ENCODE peak calls at places on chromosome 6, in nine cellular contexts. One of them, this sample, is unnamed.
A peak's percentile ranks its signal among the peaks of the same experiment; 100 is the strongest.

GRCh38 chr6:61887425-61887824 is 398.6 kb downstream of the KHDRBS2 start:
- DNase-seq in thyroid gland: no peak
- DNase-seq in WTC11: no peak
- DNase-seq in endothelial cell: no peak
- DNase-seq in neural crest cell: no peak
- DNase-seq in ovary: no peak
- DNase-seq in GM13976: no peak
- DNase-seq in BJ: no peak
- DNase-seq in HFFc6: no peak
- DNase-seq in this sample: no peak

GRCh38 chr6:150241751-150242150 is 98.9 kb downstream of the PPP1R14C start:
- DNase-seq in thyroid gland: no peak
- DNase-seq in WTC11: no peak
- DNase-seq in endothelial cell: no peak
- DNase-seq in neural crest cell: no peak
- DNase-seq in ovary: no peak
- DNase-seq in GM13976: peak; percentile 36
- DNase-seq in BJ: no peak
- DNase-seq in HFFc6: no peak
- DNase-seq in this sample: no peak

GRCh38 chr6:144036064-144036873 is 28.2 kb upstream of the PLAGL1 start:
- DNase-seq in thyroid gland: peak; percentile 4
- DNase-seq in WTC11: peak; percentile 15
- DNase-seq in endothelial cell: no peak
- DNase-seq in neural crest cell: no peak
- DNase-seq in ovary: no peak
- DNase-seq in GM13976: peak; percentile 41
- DNase-seq in BJ: peak; percentile 32
- DNase-seq in HFFc6: peak; percentile 17
- DNase-seq in this sample: no peak

GRCh38 chr6:111342913-111343312 is 140.1 kb downstream of the REV3L start:
- DNase-seq in thyroid gland: no peak
- DNase-seq in WTC11: no peak
- DNase-seq in endothelial cell: no peak
- DNase-seq in neural crest cell: no peak
- DNase-seq in ovary: no peak
- DNase-seq in GM13976: no peak
- DNase-seq in BJ: no peak
- DNase-seq in HFFc6: no peak
- DNase-seq in this sample: no peak

GRCh38 chr6:25713802-25714201 is 40.7 kb upstream of the SLC17A4 start:
- DNase-seq in thyroid gland: no peak
- DNase-seq in WTC11: no peak
- DNase-seq in endothelial cell: no peak
- DNase-seq in neural crest cell: no peak
- DNase-seq in ovary: no peak
- DNase-seq in GM13976: no peak
- DNase-seq in BJ: no peak
- DNase-seq in HFFc6: no peak
- DNase-seq in this sample: no peak

GRCh38 chr6:168197636-168198301 is 118.8 kb upstream of the FRMD1 start:
- DNase-seq in thyroid gland: no peak
- DNase-seq in WTC11: no peak
- DNase-seq in endothelial cell: no peak
- DNase-seq in neural crest cell: no peak
- DNase-seq in ovary: no peak
- DNase-seq in GM13976: no peak
- DNase-seq in BJ: no peak
- DNase-seq in HFFc6: no peak
- DNase-seq in this sample: no peak

GRCh38 chr6:90583783-90584481 is 2.9 kb downstream of the MAP3K7 start:
- DNase-seq in thyroid gland: no peak
- DNase-seq in WTC11: no peak
- DNase-seq in endothelial cell: no peak
- DNase-seq in neural crest cell: no peak
- DNase-seq in ovary: no peak
- DNase-seq in GM13976: no peak
- DNase-seq in BJ: no peak
- DNase-seq in HFFc6: no peak
- DNase-seq in this sample: no peak

GRCh38 chr6:121596441-121596840 is 161.0 kb downstream of the GJA1 start:
- DNase-seq in thyroid gland: no peak
- DNase-seq in WTC11: no peak
- DNase-seq in endothelial cell: no peak
- DNase-seq in neural crest cell: no peak
- DNase-seq in ovary: no peak
- DNase-seq in GM13976: no peak
- DNase-seq in BJ: no peak
- DNase-seq in HFFc6: no peak
- DNase-seq in this sample: no peak

GRCh38 chr6:166540631-166541331 is 45.7 kb downstream of the RAMACL start:
- DNase-seq in thyroid gland: no peak
- DNase-seq in WTC11: no peak
- DNase-seq in endothelial cell: no peak
- DNase-seq in neural crest cell: no peak
- DNase-seq in ovary: no peak
- DNase-seq in GM13976: peak; percentile 85
- DNase-seq in BJ: no peak
- DNase-seq in HFFc6: no peak
- DNase-seq in this sample: no peak

GRCh38 chr6:35363293-35363750 is 21.0 kb downstream of the PPARD start:
- DNase-seq in thyroid gland: no peak
- DNase-seq in WTC11: no peak
- DNase-seq in endothelial cell: no peak
- DNase-seq in neural crest cell: peak; percentile 38
- DNase-seq in ovary: no peak
- DNase-seq in GM13976: no peak
- DNase-seq in BJ: peak; percentile 56
- DNase-seq in HFFc6: no peak
- DNase-seq in this sample: no peak

GRCh38 chr6:82144007-82144851 is 103.3 kb downstream of the IBTK start:
- DNase-seq in thyroid gland: no peak
- DNase-seq in WTC11: no peak
- DNase-seq in endothelial cell: no peak
- DNase-seq in neural crest cell: no peak
- DNase-seq in ovary: no peak
- DNase-seq in GM13976: peak; percentile 11
- DNase-seq in BJ: peak; percentile 92
- DNase-seq in HFFc6: peak; percentile 98
- DNase-seq in this sample: no peak

GRCh38 chr6:161951139-161951538 is 677.3 kb upstream of the AGPAT4 start:
- DNase-seq in thyroid gland: no peak
- DNase-seq in WTC11: no peak
- DNase-seq in endothelial cell: no peak
- DNase-seq in neural crest cell: no peak
- DNase-seq in ovary: no peak
- DNase-seq in GM13976: no peak
- DNase-seq in BJ: no peak
- DNase-seq in HFFc6: no peak
- DNase-seq in this sample: no peak

GRCh38 chr6:50257322-50257721 is 207.6 kb upstream of the DEFB112 start:
- DNase-seq in thyroid gland: no peak
- DNase-seq in WTC11: no peak
- DNase-seq in endothelial cell: no peak
- DNase-seq in neural crest cell: no peak
- DNase-seq in ovary: no peak
- DNase-seq in GM13976: no peak
- DNase-seq in BJ: no peak
- DNase-seq in HFFc6: no peak
- DNase-seq in this sample: no peak

GRCh38 chr6:84635081-84635745 is 129.2 kb downstream of the TBX18 start:
- DNase-seq in thyroid gland: no peak
- DNase-seq in WTC11: no peak
- DNase-seq in endothelial cell: no peak
- DNase-seq in neural crest cell: no peak
- DNase-seq in ovary: no peak
- DNase-seq in GM13976: no peak
- DNase-seq in BJ: no peak
- DNase-seq in HFFc6: peak; percentile 36
- DNase-seq in this sample: no peak

GRCh38 chr6:100289285-100289684 is 175.4 kb downstream of the SIM1 start:
- DNase-seq in thyroid gland: no peak
- DNase-seq in WTC11: no peak
- DNase-seq in endothelial cell: no peak
- DNase-seq in neural crest cell: no peak
- DNase-seq in ovary: no peak
- DNase-seq in GM13976: no peak
- DNase-seq in BJ: no peak
- DNase-seq in HFFc6: no peak
- DNase-seq in this sample: no peak

GRCh38 chr6:139648430-139649000 is 274.1 kb upstream of the CITED2 start:
- DNase-seq in thyroid gland: no peak
- DNase-seq in WTC11: no peak
- DNase-seq in endothelial cell: no peak
- DNase-seq in neural crest cell: no peak
- DNase-seq in ovary: no peak
- DNase-seq in GM13976: no peak
- DNase-seq in BJ: no peak
- DNase-seq in HFFc6: no peak
- DNase-seq in this sample: no peak

GRCh38 chr6:101645770-101646169 is 252.3 kb downstream of the GRIK2 start:
- DNase-seq in thyroid gland: no peak
- DNase-seq in WTC11: no peak
- DNase-seq in endothelial cell: no peak
- DNase-seq in neural crest cell: no peak
- DNase-seq in ovary: no peak
- DNase-seq in GM13976: no peak
- DNase-seq in BJ: no peak
- DNase-seq in HFFc6: no peak
- DNase-seq in this sample: no peak
- TF ChIP-seq CTCF in thyroid gland: no peak
- TF ChIP-seq CTCF in WTC11: no peak
- TF ChIP-seq CTCF in endothelial cell: no peak
- TF ChIP-seq CTCF in neural crest cell: no peak
- TF ChIP-seq CTCF in ovary: no peak
- TF ChIP-seq CTCF in GM13976: no peak
- TF ChIP-seq CTCF in BJ: no peak
- TF ChIP-seq CTCF in HFFc6: peak; percentile 60
- TF ChIP-seq CTCF in this sample: no peak

DNA sequence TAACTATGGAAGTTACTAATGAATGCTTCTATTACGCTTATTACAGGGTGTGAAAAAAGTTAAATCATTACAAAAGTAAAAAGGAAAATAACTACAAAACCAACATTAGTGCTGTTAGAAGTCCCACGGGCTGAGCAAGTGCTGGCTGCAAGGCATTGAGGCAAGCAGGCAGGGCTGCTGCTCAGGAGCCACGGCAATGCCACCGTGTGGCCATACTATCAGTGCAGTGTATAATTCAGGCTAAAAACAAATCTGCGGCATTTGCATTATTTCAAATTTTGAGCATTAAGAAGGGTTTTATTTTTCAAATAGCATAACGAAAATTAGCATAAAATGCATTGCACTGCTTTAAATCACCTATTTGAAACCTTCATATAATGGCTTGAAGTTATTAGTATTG is 17.1 kb downstream of the IFNGR1 start:
- DNase-seq in thyroid gland: no peak
- DNase-seq in WTC11: no peak
- DNase-seq in endothelial cell: no peak
- DNase-seq in neural crest cell: no peak
- DNase-seq in ovary: no peak
- DNase-seq in GM13976: no peak
- DNase-seq in BJ: no peak
- DNase-seq in HFFc6: no peak
- DNase-seq in this sample: peak; percentile 63
- TF ChIP-seq CTCF in thyroid gland: no peak
- TF ChIP-seq CTCF in WTC11: no peak
- TF ChIP-seq CTCF in endothelial cell: no peak
- TF ChIP-seq CTCF in neural crest cell: peak; percentile 54
- TF ChIP-seq CTCF in ovary: no peak
- TF ChIP-seq CTCF in GM13976: peak; percentile 15
- TF ChIP-seq CTCF in BJ: no peak
- TF ChIP-seq CTCF in HFFc6: peak; percentile 28
- TF ChIP-seq CTCF in this sample: peak; percentile 60

GRCh38 chr6:107867302-107867615 is 43.1 kb upstream of the SCML4 start:
- DNase-seq in thyroid gland: no peak
- DNase-seq in WTC11: no peak
- DNase-seq in endothelial cell: no peak
- DNase-seq in neural crest cell: no peak
- DNase-seq in ovary: no peak
- DNase-seq in GM13976: no peak
- DNase-seq in BJ: no peak
- DNase-seq in HFFc6: no peak
- DNase-seq in this sample: no peak
- TF ChIP-seq CTCF in thyroid gland: no peak
- TF ChIP-seq CTCF in WTC11: no peak
- TF ChIP-seq CTCF in endothelial cell: no peak
- TF ChIP-seq CTCF in neural crest cell: no peak
- TF ChIP-seq CTCF in ovary: no peak
- TF ChIP-seq CTCF in GM13976: no peak
- TF ChIP-seq CTCF in BJ: no peak
- TF ChIP-seq CTCF in HFFc6: no peak
- TF ChIP-seq CTCF in this sample: no peak

GRCh38 chr6:128333581-128334223 is 186.7 kb downstream of the PTPRK start:
- DNase-seq in thyroid gland: no peak
- DNase-seq in WTC11: no peak
- DNase-seq in endothelial cell: no peak
- DNase-seq in neural crest cell: no peak
- DNase-seq in ovary: no peak
- DNase-seq in GM13976: no peak
- DNase-seq in BJ: no peak
- DNase-seq in HFFc6: no peak
- DNase-seq in this sample: no peak

GRCh38 chr6:128323011-128323410 is 197.4 kb downstream of the PTPRK start:
- DNase-seq in thyroid gland: no peak
- DNase-seq in WTC11: no peak
- DNase-seq in endothelial cell: no peak
- DNase-seq in neural crest cell: no peak
- DNase-seq in ovary: no peak
- DNase-seq in GM13976: no peak
- DNase-seq in BJ: no peak
- DNase-seq in HFFc6: no peak
- DNase-seq in this sample: no peak

DNA sequence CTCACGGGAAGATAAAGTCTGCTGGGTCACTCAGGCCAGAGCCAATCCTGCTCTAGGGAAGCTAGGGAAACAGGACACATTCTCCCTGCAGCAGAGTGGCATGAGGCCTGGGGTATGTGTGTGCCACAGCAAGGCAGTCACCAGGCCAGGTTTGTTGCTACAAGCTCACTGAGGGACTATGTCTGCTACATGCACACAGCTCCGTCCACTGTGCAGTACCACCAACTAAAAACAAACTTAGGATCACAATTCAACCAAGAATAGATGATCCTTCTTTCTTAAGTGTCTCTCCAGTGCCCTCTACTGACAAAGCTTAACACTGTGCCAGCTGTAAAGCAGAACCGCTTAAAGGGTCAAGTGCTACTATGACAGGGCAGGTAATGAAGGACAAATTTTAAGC is 192.5 kb downstream of the PTPRK start:
- DNase-seq in thyroid gland: no peak
- DNase-seq in WTC11: peak; percentile 22
- DNase-seq in endothelial cell: peak; percentile 18
- DNase-seq in neural crest cell: no peak
- DNase-seq in ovary: no peak
- DNase-seq in GM13976: peak; percentile 5
- DNase-seq in BJ: no peak
- DNase-seq in HFFc6: peak; percentile 25
- DNase-seq in this sample: no peak
- TF ChIP-seq CTCF in thyroid gland: no peak
- TF ChIP-seq CTCF in WTC11: peak; percentile 47
- TF ChIP-seq CTCF in endothelial cell: peak; percentile 48
- TF ChIP-seq CTCF in neural crest cell: peak; percentile 59
- TF ChIP-seq CTCF in ovary: no peak
- TF ChIP-seq CTCF in GM13976: no peak
- TF ChIP-seq CTCF in BJ: peak; percentile 42
- TF ChIP-seq CTCF in HFFc6: peak; percentile 72
- TF ChIP-seq CTCF in this sample: no peak